ENCODE peak calls at places on chromosomes 12 and 14, in six cellular contexts. Q, H, Y, A, D and I are unnamed samples.

GRCh38 chr12:45713108-45713507 is 16.4 kb upstream of the ARID2 start:
- DNase-seq in D (no peak), H (peak; percentile 28), A (no peak), Q (no peak), Y (no peak), I (no peak)

GRCh38 chr12:53726946-53727309 is 324 bp downstream of the CALCOCO1 start:
- DNase-seq in D (no peak), Q (no peak), Y (no peak), H (peak; percentile 46), A (no peak), I (no peak)

GRCh38 chr12:4956054-4956453 is 46.3 kb downstream of the KCNA1 start:
- DNase-seq in H (no peak), A (no peak), Q (no peak), D (no peak), Y (no peak), I (peak; percentile 9)

GRCh38 chr14:48693793-48694192 is 892.4 kb downstream of the RPS29 start:
- DNase-seq in Y (no peak), Q (no peak), D (no peak), H (no peak), A (no peak), I (no peak)

GRCh38 chr12:22812531-22812930 is 187.6 kb downstream of the ETNK1 start:
- DNase-seq in A (no peak), H (no peak), Y (no peak), Q (no peak), D (no peak), I (no peak)

GRCh38 chr14:96040836-96041371 is 1.7 kb downstream of the C14orf132 start:
- DNase-seq in H (peak; percentile 8), Q (no peak), Y (no peak), A (no peak), D (no peak), I (no peak)

GRCh38 chr12:117100251-117100650 is 1.0 kb upstream of the TESC start:
- DNase-seq in Q (peak; percentile 40), Y (no peak), A (no peak), D (no peak), H (peak; percentile 45), I (no peak)

GRCh38 chr12:57171668-57172067 is 24.2 kb upstream of the LRP1-AS start:
- DNase-seq in Y (no peak), Q (no peak), H (peak; percentile 58), D (no peak), A (no peak), I (no peak)

GRCh38 chr12:52715416-52715815 is 12.1 kb upstream of the KRT77 start:
- DNase-seq in A (no peak), H (peak; percentile 10), D (no peak), Q (peak; percentile 70), Y (peak; percentile 52), I (no peak)

GRCh38 chr14:68824517-68825347 is 31.9 kb upstream of the ZFP36L1 start:
- DNase-seq in H (peak; percentile 86), A (no peak), Y (peak; percentile 92), D (peak; percentile 77), Q (peak; percentile 93), I (peak; percentile 82)

GRCh38 chr12:5561843-5562242 is 129.9 kb downstream of the NTF3 start:
- DNase-seq in Q (no peak), H (no peak), Y (no peak), A (no peak), D (no peak), I (no peak)